ENCODE peak calls at places on chromosomes 11 and 22, in eight cellular contexts. One of them, this sample, is unnamed.

GRCh38 chr11:46348566-46348981 is 1.3 kb downstream of the DGKZ start:
- DNase-seq in activated effector memory CD4-positive, alpha-beta T cell treated with anti-CD3 and anti-CD28 coated beads, Interleukin-2, amount 50 U/mL, for 16 hours: peak; percentile 74
- DNase-seq in activated gamma-delta T cell treated with anti-CD3 and anti-CD28 coated beads, Interleukin-2, amount 50 U/mL, for 16 hours: no peak
- DNase-seq in ovary: no peak
- DNase-seq in right cardiac atrium: no peak
- DNase-seq in NCI-H460: no peak
- DNase-seq in brain pericyte: no peak
- DNase-seq in thoracic aorta: no peak
- DNase-seq in this sample: no peak

GRCh38 chr11:91560434-91560833 is 664.2 kb upstream of the FAT3 start:
- DNase-seq in ovary: no peak
- DNase-seq in thoracic aorta: no peak
- DNase-seq in NCI-H460: no peak
- DNase-seq in right cardiac atrium: no peak
- DNase-seq in activated gamma-delta T cell treated with anti-CD3 and anti-CD28 coated beads, Interleukin-2, amount 50 U/mL, for 16 hours: no peak
- DNase-seq in brain pericyte: no peak
- DNase-seq in activated effector memory CD4-positive, alpha-beta T cell treated with anti-CD3 and anti-CD28 coated beads, Interleukin-2, amount 50 U/mL, for 16 hours: no peak
- DNase-seq in this sample: no peak

GRCh38 chr11:18765554-18765953 is 26.0 kb downstream of the PTPN5 start:
- DNase-seq in NCI-H460: no peak
- DNase-seq in ovary: no peak
- DNase-seq in right cardiac atrium: no peak
- DNase-seq in brain pericyte: no peak
- DNase-seq in activated gamma-delta T cell treated with anti-CD3 and anti-CD28 coated beads, Interleukin-2, amount 50 U/mL, for 16 hours: no peak
- DNase-seq in thoracic aorta: no peak
- DNase-seq in activated effector memory CD4-positive, alpha-beta T cell treated with anti-CD3 and anti-CD28 coated beads, Interleukin-2, amount 50 U/mL, for 16 hours: no peak
- DNase-seq in this sample: no peak

GRCh38 chr11:3146612-3147256 is 18.4 kb downstream of the OSBPL5 start:
- DNase-seq in ovary: no peak
- DNase-seq in brain pericyte: no peak
- DNase-seq in thoracic aorta: peak; percentile 36
- DNase-seq in NCI-H460: no peak
- DNase-seq in right cardiac atrium: no peak
- DNase-seq in activated effector memory CD4-positive, alpha-beta T cell treated with anti-CD3 and anti-CD28 coated beads, Interleukin-2, amount 50 U/mL, for 16 hours: no peak
- DNase-seq in activated gamma-delta T cell treated with anti-CD3 and anti-CD28 coated beads, Interleukin-2, amount 50 U/mL, for 16 hours: no peak
- DNase-seq in this sample: no peak

GRCh38 chr11:17328856-17329490 is 22.6 kb upstream of the NCR3LG1 start:
- DNase-seq in thoracic aorta: no peak
- DNase-seq in right cardiac atrium: no peak
- DNase-seq in activated gamma-delta T cell treated with anti-CD3 and anti-CD28 coated beads, Interleukin-2, amount 50 U/mL, for 16 hours: no peak
- DNase-seq in brain pericyte: no peak
- DNase-seq in activated effector memory CD4-positive, alpha-beta T cell treated with anti-CD3 and anti-CD28 coated beads, Interleukin-2, amount 50 U/mL, for 16 hours: no peak
- DNase-seq in ovary: no peak
- DNase-seq in NCI-H460: no peak
- DNase-seq in this sample: no peak

GRCh38 chr11:101470881-101471535 is 112.8 kb downstream of the TRPC6 start:
- DNase-seq in NCI-H460: no peak
- DNase-seq in activated effector memory CD4-positive, alpha-beta T cell treated with anti-CD3 and anti-CD28 coated beads, Interleukin-2, amount 50 U/mL, for 16 hours: no peak
- DNase-seq in ovary: no peak
- DNase-seq in activated gamma-delta T cell treated with anti-CD3 and anti-CD28 coated beads, Interleukin-2, amount 50 U/mL, for 16 hours: no peak
- DNase-seq in thoracic aorta: no peak
- DNase-seq in brain pericyte: no peak
- DNase-seq in right cardiac atrium: no peak
- DNase-seq in this sample: no peak

GRCh38 chr22:25689631-25690030 is 52.4 kb upstream of the MYO18B start:
- DNase-seq in NCI-H460: no peak
- DNase-seq in thoracic aorta: no peak
- DNase-seq in ovary: no peak
- DNase-seq in activated gamma-delta T cell treated with anti-CD3 and anti-CD28 coated beads, Interleukin-2, amount 50 U/mL, for 16 hours: no peak
- DNase-seq in right cardiac atrium: no peak
- DNase-seq in brain pericyte: no peak
- DNase-seq in activated effector memory CD4-positive, alpha-beta T cell treated with anti-CD3 and anti-CD28 coated beads, Interleukin-2, amount 50 U/mL, for 16 hours: no peak
- DNase-seq in this sample: no peak

GRCh38 chr11:131284041-131284440 is 86.4 kb upstream of the NTM start:
- DNase-seq in ovary: no peak
- DNase-seq in activated gamma-delta T cell treated with anti-CD3 and anti-CD28 coated beads, Interleukin-2, amount 50 U/mL, for 16 hours: no peak
- DNase-seq in brain pericyte: no peak
- DNase-seq in NCI-H460: no peak
- DNase-seq in activated effector memory CD4-positive, alpha-beta T cell treated with anti-CD3 and anti-CD28 coated beads, Interleukin-2, amount 50 U/mL, for 16 hours: no peak
- DNase-seq in right cardiac atrium: no peak
- DNase-seq in thoracic aorta: no peak
- DNase-seq in this sample: no peak

GRCh38 chr22:38487946-38488345 is 18.2 kb downstream of the DDX17 start:
- DNase-seq in brain pericyte: no peak
- DNase-seq in right cardiac atrium: no peak
- DNase-seq in NCI-H460: no peak
- DNase-seq in ovary: no peak
- DNase-seq in activated effector memory CD4-positive, alpha-beta T cell treated with anti-CD3 and anti-CD28 coated beads, Interleukin-2, amount 50 U/mL, for 16 hours: no peak
- DNase-seq in thoracic aorta: no peak
- DNase-seq in activated gamma-delta T cell treated with anti-CD3 and anti-CD28 coated beads, Interleukin-2, amount 50 U/mL, for 16 hours: no peak
- DNase-seq in this sample: no peak

GRCh38 chr11:12838463-12839120 is 164.4 kb downstream of the TEAD1 start:
- DNase-seq in activated gamma-delta T cell treated with anti-CD3 and anti-CD28 coated beads, Interleukin-2, amount 50 U/mL, for 16 hours: no peak
- DNase-seq in thoracic aorta: no peak
- DNase-seq in ovary: no peak
- DNase-seq in activated effector memory CD4-positive, alpha-beta T cell treated with anti-CD3 and anti-CD28 coated beads, Interleukin-2, amount 50 U/mL, for 16 hours: no peak
- DNase-seq in right cardiac atrium: no peak
- DNase-seq in NCI-H460: no peak
- DNase-seq in brain pericyte: no peak
- DNase-seq in this sample: no peak

GRCh38 chr11:130323452-130324448 is 9.0 kb upstream of the ZBTB44 start:
- DNase-seq in brain pericyte: no peak
- DNase-seq in right cardiac atrium: no peak
- DNase-seq in ovary: no peak
- DNase-seq in thoracic aorta: no peak
- DNase-seq in NCI-H460: no peak
- DNase-seq in activated effector memory CD4-positive, alpha-beta T cell treated with anti-CD3 and anti-CD28 coated beads, Interleukin-2, amount 50 U/mL, for 16 hours: no peak
- DNase-seq in activated gamma-delta T cell treated with anti-CD3 and anti-CD28 coated beads, Interleukin-2, amount 50 U/mL, for 16 hours: no peak
- DNase-seq in this sample: no peak

GRCh38 chr11:104259121-104259610 is 95.2 kb upstream of the PDGFD start:
- DNase-seq in activated effector memory CD4-positive, alpha-beta T cell treated with anti-CD3 and anti-CD28 coated beads, Interleukin-2, amount 50 U/mL, for 16 hours: no peak
- DNase-seq in ovary: no peak
- DNase-seq in brain pericyte: no peak
- DNase-seq in right cardiac atrium: no peak
- DNase-seq in activated gamma-delta T cell treated with anti-CD3 and anti-CD28 coated beads, Interleukin-2, amount 50 U/mL, for 16 hours: no peak
- DNase-seq in NCI-H460: no peak
- DNase-seq in thoracic aorta: no peak
- DNase-seq in this sample: no peak

GRCh38 chr11:16356751-16357365 is 512 bp upstream of the SOX6 start:
- DNase-seq in right cardiac atrium: peak; percentile 23
- DNase-seq in NCI-H460: no peak
- DNase-seq in thoracic aorta: no peak
- DNase-seq in brain pericyte: no peak
- DNase-seq in ovary: no peak
- DNase-seq in activated gamma-delta T cell treated with anti-CD3 and anti-CD28 coated beads, Interleukin-2, amount 50 U/mL, for 16 hours: no peak
- DNase-seq in activated effector memory CD4-positive, alpha-beta T cell treated with anti-CD3 and anti-CD28 coated beads, Interleukin-2, amount 50 U/mL, for 16 hours: no peak
- DNase-seq in this sample: peak; percentile 27

GRCh38 chr11:127862406-127862805 is 725.0 kb downstream of the ETS1 start:
- DNase-seq in right cardiac atrium: no peak
- DNase-seq in thoracic aorta: no peak
- DNase-seq in activated effector memory CD4-positive, alpha-beta T cell treated with anti-CD3 and anti-CD28 coated beads, Interleukin-2, amount 50 U/mL, for 16 hours: no peak
- DNase-seq in NCI-H460: no peak
- DNase-seq in ovary: no peak
- DNase-seq in activated gamma-delta T cell treated with anti-CD3 and anti-CD28 coated beads, Interleukin-2, amount 50 U/mL, for 16 hours: no peak
- DNase-seq in brain pericyte: no peak
- DNase-seq in this sample: no peak

GRCh38 chr11:95592455-95592854 is 197.1 kb downstream of the FAM76B start:
- DNase-seq in ovary: peak; percentile 33
- DNase-seq in activated gamma-delta T cell treated with anti-CD3 and anti-CD28 coated beads, Interleukin-2, amount 50 U/mL, for 16 hours: no peak
- DNase-seq in activated effector memory CD4-positive, alpha-beta T cell treated with anti-CD3 and anti-CD28 coated beads, Interleukin-2, amount 50 U/mL, for 16 hours: no peak
- DNase-seq in right cardiac atrium: peak; percentile 68
- DNase-seq in thoracic aorta: no peak
- DNase-seq in brain pericyte: peak; percentile 44
- DNase-seq in NCI-H460: no peak
- DNase-seq in this sample: no peak

GRCh38 chr22:35766654-35767580 is 49.2 kb downstream of the APOL5 start:
- DNase-seq in NCI-H460: no peak
- DNase-seq in right cardiac atrium: no peak
- DNase-seq in brain pericyte: no peak
- DNase-seq in activated gamma-delta T cell treated with anti-CD3 and anti-CD28 coated beads, Interleukin-2, amount 50 U/mL, for 16 hours: no peak
- DNase-seq in ovary: no peak
- DNase-seq in thoracic aorta: no peak
- DNase-seq in activated effector memory CD4-positive, alpha-beta T cell treated with anti-CD3 and anti-CD28 coated beads, Interleukin-2, amount 50 U/mL, for 16 hours: no peak
- DNase-seq in this sample: no peak

GRCh38 chr22:33476716-33477115 is 418.5 kb upstream of the SYN3 start:
- DNase-seq in ovary: no peak
- DNase-seq in activated gamma-delta T cell treated with anti-CD3 and anti-CD28 coated beads, Interleukin-2, amount 50 U/mL, for 16 hours: no peak
- DNase-seq in right cardiac atrium: no peak
- DNase-seq in activated effector memory CD4-positive, alpha-beta T cell treated with anti-CD3 and anti-CD28 coated beads, Interleukin-2, amount 50 U/mL, for 16 hours: no peak
- DNase-seq in thoracic aorta: no peak
- DNase-seq in brain pericyte: no peak
- DNase-seq in NCI-H460: peak; percentile 24
- DNase-seq in this sample: no peak

GRCh38 chr11:103055174-103055890 is 36.6 kb downstream of the DCUN1D5 start:
- DNase-seq in activated gamma-delta T cell treated with anti-CD3 and anti-CD28 coated beads, Interleukin-2, amount 50 U/mL, for 16 hours: no peak
- DNase-seq in ovary: no peak
- DNase-seq in right cardiac atrium: no peak
- DNase-seq in NCI-H460: peak; percentile 36
- DNase-seq in thoracic aorta: no peak
- DNase-seq in brain pericyte: peak; percentile 3
- DNase-seq in activated effector memory CD4-positive, alpha-beta T cell treated with anti-CD3 and anti-CD28 coated beads, Interleukin-2, amount 50 U/mL, for 16 hours: no peak
- DNase-seq in this sample: no peak

GRCh38 chr11:101035872-101036271 is 93.7 kb downstream of the PGR start:
- DNase-seq in ovary: no peak
- DNase-seq in activated gamma-delta T cell treated with anti-CD3 and anti-CD28 coated beads, Interleukin-2, amount 50 U/mL, for 16 hours: no peak
- DNase-seq in activated effector memory CD4-positive, alpha-beta T cell treated with anti-CD3 and anti-CD28 coated beads, Interleukin-2, amount 50 U/mL, for 16 hours: no peak
- DNase-seq in right cardiac atrium: no peak
- DNase-seq in brain pericyte: no peak
- DNase-seq in NCI-H460: no peak
- DNase-seq in thoracic aorta: no peak
- DNase-seq in this sample: no peak

GRCh38 chr11:27347949-27348879 is 14.8 kb downstream of the CCDC34 start:
- DNase-seq in NCI-H460: no peak
- DNase-seq in ovary: no peak
- DNase-seq in activated gamma-delta T cell treated with anti-CD3 and anti-CD28 coated beads, Interleukin-2, amount 50 U/mL, for 16 hours: no peak
- DNase-seq in activated effector memory CD4-positive, alpha-beta T cell treated with anti-CD3 and anti-CD28 coated beads, Interleukin-2, amount 50 U/mL, for 16 hours: no peak
- DNase-seq in right cardiac atrium: no peak
- DNase-seq in brain pericyte: no peak
- DNase-seq in thoracic aorta: no peak
- DNase-seq in this sample: no peak

GRCh38 chr11:66124564-66124963 is 54.5 kb downstream of the PACS1 start:
- DNase-seq in right cardiac atrium: no peak
- DNase-seq in brain pericyte: no peak
- DNase-seq in activated effector memory CD4-positive, alpha-beta T cell treated with anti-CD3 and anti-CD28 coated beads, Interleukin-2, amount 50 U/mL, for 16 hours: no peak
- DNase-seq in ovary: no peak
- DNase-seq in thoracic aorta: no peak
- DNase-seq in NCI-H460: no peak
- DNase-seq in activated gamma-delta T cell treated with anti-CD3 and anti-CD28 coated beads, Interleukin-2, amount 50 U/mL, for 16 hours: no peak
- DNase-seq in this sample: no peak

GRCh38 chr22:31680764-31681624 is 19.0 kb upstream of the PISD start:
- DNase-seq in brain pericyte: no peak
- DNase-seq in NCI-H460: no peak
- DNase-seq in activated effector memory CD4-positive, alpha-beta T cell treated with anti-CD3 and anti-CD28 coated beads, Interleukin-2, amount 50 U/mL, for 16 hours: no peak
- DNase-seq in activated gamma-delta T cell treated with anti-CD3 and anti-CD28 coated beads, Interleukin-2, amount 50 U/mL, for 16 hours: no peak
- DNase-seq in right cardiac atrium: no peak
- DNase-seq in ovary: no peak
- DNase-seq in thoracic aorta: no peak
- DNase-seq in this sample: no peak

GRCh38 chr22:49533886-49534285 is 293.8 kb downstream of the BRD1 start:
- DNase-seq in ovary: no peak
- DNase-seq in brain pericyte: no peak
- DNase-seq in activated effector memory CD4-positive, alpha-beta T cell treated with anti-CD3 and anti-CD28 coated beads, Interleukin-2, amount 50 U/mL, for 16 hours: peak; percentile 31
- DNase-seq in activated gamma-delta T cell treated with anti-CD3 and anti-CD28 coated beads, Interleukin-2, amount 50 U/mL, for 16 hours: no peak
- DNase-seq in right cardiac atrium: no peak
- DNase-seq in NCI-H460: no peak
- DNase-seq in thoracic aorta: no peak
- DNase-seq in this sample: no peak

GRCh38 chr11:27300974-27301373 is 62.0 kb downstream of the CCDC34 start:
- DNase-seq in ovary: no peak
- DNase-seq in activated effector memory CD4-positive, alpha-beta T cell treated with anti-CD3 and anti-CD28 coated beads, Interleukin-2, amount 50 U/mL, for 16 hours: no peak
- DNase-seq in right cardiac atrium: no peak
- DNase-seq in NCI-H460: no peak
- DNase-seq in activated gamma-delta T cell treated with anti-CD3 and anti-CD28 coated beads, Interleukin-2, amount 50 U/mL, for 16 hours: no peak
- DNase-seq in thoracic aorta: no peak
- DNase-seq in brain pericyte: no peak
- DNase-seq in this sample: no peak

GRCh38 chr11:75432911-75433321 is at the start of gene KLHL35:
- DNase-seq in right cardiac atrium: no peak
- DNase-seq in NCI-H460: no peak
- DNase-seq in brain pericyte: no peak
- DNase-seq in activated gamma-delta T cell treated with anti-CD3 and anti-CD28 coated beads, Interleukin-2, amount 50 U/mL, for 16 hours: no peak
- DNase-seq in thoracic aorta: no peak
- DNase-seq in ovary: no peak
- DNase-seq in activated effector memory CD4-positive, alpha-beta T cell treated with anti-CD3 and anti-CD28 coated beads, Interleukin-2, amount 50 U/mL, for 16 hours: no peak
- DNase-seq in this sample: no peak

GRCh38 chr22:27561301-27561820 is 240.2 kb downstream of the MN1 start:
- DNase-seq in right cardiac atrium: no peak
- DNase-seq in NCI-H460: no peak
- DNase-seq in activated gamma-delta T cell treated with anti-CD3 and anti-CD28 coated beads, Interleukin-2, amount 50 U/mL, for 16 hours: no peak
- DNase-seq in activated effector memory CD4-positive, alpha-beta T cell treated with anti-CD3 and anti-CD28 coated beads, Interleukin-2, amount 50 U/mL, for 16 hours: no peak
- DNase-seq in brain pericyte: no peak
- DNase-seq in ovary: no peak
- DNase-seq in thoracic aorta: no peak
- DNase-seq in this sample: no peak

GRCh38 chr22:23269441-23270211 is 89.3 kb downstream of the BCR start:
- DNase-seq in brain pericyte: no peak
- DNase-seq in activated effector memory CD4-positive, alpha-beta T cell treated with anti-CD3 and anti-CD28 coated beads, Interleukin-2, amount 50 U/mL, for 16 hours: no peak
- DNase-seq in NCI-H460: no peak
- DNase-seq in right cardiac atrium: no peak
- DNase-seq in ovary: no peak
- DNase-seq in thoracic aorta: no peak
- DNase-seq in activated gamma-delta T cell treated with anti-CD3 and anti-CD28 coated beads, Interleukin-2, amount 50 U/mL, for 16 hours: no peak
- DNase-seq in this sample: no peak

GRCh38 chr11:44949160-44950035 is 1.3 kb downstream of the TP53I11 start:
- DNase-seq in right cardiac atrium: peak; percentile 78
- DNase-seq in activated effector memory CD4-positive, alpha-beta T cell treated with anti-CD3 and anti-CD28 coated beads, Interleukin-2, amount 50 U/mL, for 16 hours: peak; percentile 70
- DNase-seq in thoracic aorta: no peak
- DNase-seq in activated gamma-delta T cell treated with anti-CD3 and anti-CD28 coated beads, Interleukin-2, amount 50 U/mL, for 16 hours: no peak
- DNase-seq in brain pericyte: no peak
- DNase-seq in NCI-H460: no peak
- DNase-seq in ovary: no peak
- DNase-seq in this sample: peak; percentile 67

GRCh38 chr11:127789887-127790286 is 789.3 kb upstream of the KIRREL3 start:
- DNase-seq in ovary: no peak
- DNase-seq in thoracic aorta: no peak
- DNase-seq in activated gamma-delta T cell treated with anti-CD3 and anti-CD28 coated beads, Interleukin-2, amount 50 U/mL, for 16 hours: no peak
- DNase-seq in right cardiac atrium: no peak
- DNase-seq in NCI-H460: peak; percentile 1
- DNase-seq in activated effector memory CD4-positive, alpha-beta T cell treated with anti-CD3 and anti-CD28 coated beads, Interleukin-2, amount 50 U/mL, for 16 hours: no peak
- DNase-seq in brain pericyte: no peak
- DNase-seq in this sample: no peak

GRCh38 chr11:38460901-38461300 is 1862.9 kb upstream of the RAG2 start:
- DNase-seq in activated effector memory CD4-positive, alpha-beta T cell treated with anti-CD3 and anti-CD28 coated beads, Interleukin-2, amount 50 U/mL, for 16 hours: no peak
- DNase-seq in ovary: peak; percentile 65
- DNase-seq in right cardiac atrium: peak; percentile 61
- DNase-seq in activated gamma-delta T cell treated with anti-CD3 and anti-CD28 coated beads, Interleukin-2, amount 50 U/mL, for 16 hours: no peak
- DNase-seq in brain pericyte: peak; percentile 81
- DNase-seq in thoracic aorta: no peak
- DNase-seq in NCI-H460: no peak
- DNase-seq in this sample: no peak

GRCh38 chr11:23311986-23312940 is 452.0 kb upstream of the CCDC179 start:
- DNase-seq in right cardiac atrium: no peak
- DNase-seq in brain pericyte: no peak
- DNase-seq in thoracic aorta: no peak
- DNase-seq in activated effector memory CD4-positive, alpha-beta T cell treated with anti-CD3 and anti-CD28 coated beads, Interleukin-2, amount 50 U/mL, for 16 hours: no peak
- DNase-seq in ovary: no peak
- DNase-seq in activated gamma-delta T cell treated with anti-CD3 and anti-CD28 coated beads, Interleukin-2, amount 50 U/mL, for 16 hours: no peak
- DNase-seq in NCI-H460: no peak
- DNase-seq in this sample: no peak

GRCh38 chr11:67646535-67647336 is 3.8 kb downstream of the ACY3 start:
- DNase-seq in NCI-H460: no peak
- DNase-seq in right cardiac atrium: no peak
- DNase-seq in thoracic aorta: no peak
- DNase-seq in ovary: no peak
- DNase-seq in activated gamma-delta T cell treated with anti-CD3 and anti-CD28 coated beads, Interleukin-2, amount 50 U/mL, for 16 hours: no peak
- DNase-seq in brain pericyte: no peak
- DNase-seq in activated effector memory CD4-positive, alpha-beta T cell treated with anti-CD3 and anti-CD28 coated beads, Interleukin-2, amount 50 U/mL, for 16 hours: peak; percentile 72
- DNase-seq in this sample: no peak